ENCODE peak calls at places on chromosome 9, in six cellular contexts. X is nucleus accumbens; E is NCI-H446; A is PC-9; S is activated CD4-positive, alpha-beta T cell treated with anti-CD3 and anti-CD28 coated beads for 48 hours; Z is ovary. W is an unnamed sample.

GRCh38 chr9:71136696-71137095 is 15.3 kb upstream of the TRPM3 start:
- DNase-seq in A (no peak), S (no peak), E (no peak), X (no peak), Z (no peak), W (no peak)

GRCh38 chr9:3569529-3569928 is 43.7 kb upstream of the RFX3 start:
- DNase-seq in X (no peak), A (no peak), S (no peak), E (no peak), Z (no peak), W (no peak)

GRCh38 chr9:117494401-117495130 is 79.7 kb upstream of the ASTN2 start:
- DNase-seq in A (no peak), S (no peak), X (no peak), Z (no peak), E (no peak), W (no peak)

GRCh38 chr9:89525673-89526374 is 27.9 kb upstream of the SEMA4D start:
- DNase-seq in A (no peak), S (no peak), E (no peak), Z (no peak), X (no peak), W (no peak)

GRCh38 chr9:90772381-90772780 is 29.2 kb upstream of the SYK start:
- DNase-seq in A (no peak), S (no peak), Z (no peak), E (no peak), X (no peak), W (no peak)

GRCh38 chr9:123391946-123392345 is 35.9 kb downstream of the CRB2 start:
- DNase-seq in E (no peak), Z (no peak), S (no peak), A (no peak), X (no peak), W (no peak)

GRCh38 chr9:4933177-4933576 is 51.9 kb upstream of the JAK2 start:
- DNase-seq in A (no peak), S (no peak), Z (peak), X (no peak), E (no peak), W (no peak)

GRCh38 chr9:77802512-77803293 is 154.6 kb upstream of the GNA14 start:
- DNase-seq in A (no peak), Z (no peak), X (no peak), S (no peak), E (no peak), W (no peak)

GRCh38 chr9:118326326-118326725 is 622.1 kb downstream of the TLR4 start:
- DNase-seq in X (no peak), E (no peak), S (no peak), Z (no peak), A (no peak), W (no peak)

GRCh38 chr9:136890661-136891060 is 4.3 kb downstream of the TRAF2 start:
- DNase-seq in X (no peak), Z (no peak), S (no peak), E (no peak), A (no peak), W (no peak)

GRCh38 chr9:462611-463010 is 247.9 kb downstream of the DOCK8 start:
- DNase-seq in S (no peak), X (no peak), Z (no peak), A (no peak), E (no peak), W (no peak)

GRCh38 chr9:134870746-134871667 is 9.6 kb upstream of the FCN2 start:
- DNase-seq in Z (no peak), E (no peak), X (no peak), S (no peak), A (no peak), W (no peak)

GRCh38 chr9:99595796-99596195 is 225.9 kb upstream of the NR4A3 start:
- DNase-seq in Z (no peak), X (no peak), A (no peak), S (no peak), E (no peak), W (peak)

GRCh38 chr9:91186311-91187101 is 175.2 kb downstream of the AUH start:
- DNase-seq in A (no peak), E (no peak), Z (no peak), X (no peak), S (peak), W (no peak)

GRCh38 chr9:69325409-69326212 is 596 bp downstream of the ENTREP1 start:
- DNase-seq in A (no peak), Z (peak), E (no peak), X (no peak), S (peak), W (peak)